ENCODE peak calls at places on chromosomes 2 and 18, in nine cellular contexts. K is A549, T is sigmoid colon, O is K562, Q is H1, Y is ovary, W is stomach, L is SK-N-SH, I is upper lobe of left lung. P is an unnamed sample.

GRCh38 chr2:237253046-237253723 is 160.8 kb downstream of the COL6A3 start:
- DNase-seq in K (peak; percentile 67), T (no peak), O (no peak), Q (no peak), Y (no peak), W (no peak), L (no peak), I (no peak), P (no peak)

GRCh38 chr2:128039535-128039934 is 11.7 kb upstream of the SAP130 start:
- DNase-seq in K (no peak), T (no peak), O (no peak), Q (no peak), Y (no peak), W (no peak), L (no peak), I (no peak), P (no peak)

GRCh38 chr2:235572592-235572991 is 78.7 kb downstream of the AGAP1 start:
- DNase-seq in K (no peak), T (no peak), O (no peak), Q (no peak), Y (no peak), W (no peak), L (no peak), I (no peak), P (no peak)

GRCh38 chr2:14634223-14634884 is 1.8 kb downstream of the LRATD1 start:
- DNase-seq in K (peak; percentile 79), T (peak; percentile 89), O (peak; percentile 62), Q (peak; percentile 53), Y (peak; percentile 82), W (peak; percentile 93), L (peak; percentile 94), I (peak; percentile 87), P (peak; percentile 74)

GRCh38 chr18:45835057-45835634 is 9.7 kb downstream of the SIGLEC15 start:
- DNase-seq in K (no peak), T (no peak), O (no peak), Q (no peak), Y (no peak), W (no peak), L (no peak), I (no peak), P (no peak)

GRCh38 chr18:1663879-1664705 is 759.4 kb downstream of the ADCYAP1 start:
- DNase-seq in K (peak; percentile 44), T (no peak), O (peak; percentile 77), Q (peak; percentile 41), Y (peak; percentile 16), W (peak; percentile 34), L (peak; percentile 3), I (peak; percentile 74), P (peak; percentile 19)

GRCh38 chr18:74976331-74976909 is 232.5 kb downstream of the PTGR3 start:
- DNase-seq in K (no peak), T (no peak), O (no peak), Q (no peak), Y (no peak), W (no peak), L (peak; percentile 59), I (no peak), P (no peak)

GRCh38 chr2:221142341-221142740 is 429.8 kb downstream of the EPHA4 start:
- DNase-seq in K (no peak), T (no peak), O (no peak), Q (no peak), Y (no peak), W (no peak), L (no peak), I (no peak), P (no peak)

GRCh38 chr2:41774011-41774605 is 273.7 kb upstream of the PKDCC start:
- DNase-seq in K (no peak), T (no peak), O (no peak), Q (no peak), Y (no peak), W (no peak), L (no peak), I (no peak), P (no peak)

GRCh38 chr2:215567504-215567903 is 131.6 kb upstream of the FN1 start:
- DNase-seq in K (no peak), T (no peak), O (no peak), Q (no peak), Y (no peak), W (no peak), L (no peak), I (no peak), P (no peak)

GRCh38 chr18:6009751-6010150 is 114.4 kb upstream of the TMEM200C start:
- DNase-seq in K (no peak), T (no peak), O (no peak), Q (no peak), Y (no peak), W (no peak), L (no peak), I (no peak), P (no peak)

GRCh38 chr2:231545105-231545902 is 15.1 kb upstream of the NMUR1 start:
- DNase-seq in K (no peak), T (no peak), O (peak; percentile 45), Q (no peak), Y (no peak), W (peak; percentile 50), L (no peak), I (peak; percentile 78), P (no peak)

GRCh38 chr2:230706053-230706498 is 6.6 kb upstream of the CAB39 start:
- DNase-seq in K (peak; percentile 56), T (no peak), O (no peak), Q (no peak), Y (no peak), W (peak; percentile 50), L (no peak), I (no peak), P (no peak)

DNA sequence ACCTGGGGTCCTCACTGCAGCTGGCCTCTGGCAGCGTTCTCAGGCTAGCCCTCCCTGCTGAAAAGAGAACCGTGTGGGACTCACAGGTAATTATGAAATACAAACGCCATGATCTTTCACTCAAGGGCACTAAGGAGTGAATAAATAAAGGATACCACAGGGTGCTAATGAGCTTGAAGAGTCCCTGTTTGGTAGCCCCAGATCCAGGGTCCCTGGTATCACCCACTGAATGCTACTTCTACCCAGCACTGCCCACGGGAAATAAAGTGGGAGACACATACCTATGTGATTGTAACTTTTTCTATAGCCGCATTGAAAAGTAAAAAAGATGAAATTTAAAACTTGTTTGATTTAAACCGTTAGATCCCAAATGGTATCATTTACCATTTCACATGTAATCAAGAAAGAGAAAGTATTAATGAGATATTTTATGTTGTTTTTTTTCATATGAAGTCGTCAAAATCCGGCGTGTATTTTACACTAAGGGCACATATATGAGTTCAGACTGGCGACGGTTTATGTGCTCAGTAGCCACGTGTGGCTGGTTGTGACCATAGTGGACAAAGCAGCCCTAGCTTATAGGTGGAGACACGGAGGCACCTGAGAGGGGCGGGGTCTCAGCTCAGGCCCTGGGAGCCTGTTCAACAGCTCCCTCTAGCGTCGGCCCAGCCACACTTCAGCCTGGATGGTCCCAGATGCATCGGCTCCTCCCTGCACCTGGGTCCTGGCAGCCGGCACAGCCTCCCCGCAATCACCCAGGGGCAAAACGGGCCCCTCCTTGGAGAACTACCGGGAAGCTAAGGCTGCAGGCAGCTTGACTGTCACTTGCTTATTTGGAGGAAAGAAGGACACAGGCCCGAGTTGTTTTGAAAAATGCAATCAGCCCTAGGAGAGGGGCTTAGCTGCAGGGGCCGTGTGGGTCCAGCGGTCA is 39.2 kb downstream of the ODC1 start:
- DNase-seq in K (peak; percentile 93), T (peak; percentile 88), O (peak; percentile 93), Q (peak; percentile 84), Y (peak; percentile 74), W (peak; percentile 93), L (peak; percentile 97), I (peak; percentile 97), P (peak; percentile 66)
- H3K4me3 ChIP-seq in K (peak overlapping the region; percentile 13), T (no peak overlapping the region), O (no peak overlapping the region), Q (no peak overlapping the region), Y (no peak overlapping the region), W (no peak overlapping the region), L (no peak overlapping the region), I (no peak overlapping the region), P (no peak overlapping the region)

GRCh38 chr18:12766986-12767433 is 64.2 kb downstream of the PSMG2 start:
- DNase-seq in K (peak; percentile 32), T (no peak), O (peak; percentile 71), Q (peak; percentile 73), Y (no peak), W (peak; percentile 49), L (no peak), I (no peak), P (no peak)

GRCh38 chr18:12768622-12769021 is 65.8 kb downstream of the PSMG2 start:
- DNase-seq in K (no peak), T (no peak), O (no peak), Q (no peak), Y (no peak), W (no peak), L (no peak), I (no peak), P (no peak)

GRCh38 chr18:12765586-12765985 is 62.7 kb downstream of the PSMG2 start:
- DNase-seq in K (no peak), T (no peak), O (no peak), Q (no peak), Y (no peak), W (no peak), L (no peak), I (no peak), P (no peak)

GRCh38 chr18:12767580-12768155 is 64.8 kb downstream of the PSMG2 start:
- DNase-seq in K (no peak), T (no peak), O (no peak), Q (no peak), Y (no peak), W (no peak), L (no peak), I (no peak), P (no peak)

GRCh38 chr18:12765127-12765526 is 62.3 kb downstream of the PSMG2 start:
- DNase-seq in K (no peak), T (no peak), O (no peak), Q (no peak), Y (no peak), W (no peak), L (no peak), I (no peak), P (no peak)
- TF ChIP-seq EP300 in K (no peak), T (no peak), O (no peak), Q (no peak), Y (no peak), W (no peak), L (no peak), I (no peak), P (no peak)

DNA sequence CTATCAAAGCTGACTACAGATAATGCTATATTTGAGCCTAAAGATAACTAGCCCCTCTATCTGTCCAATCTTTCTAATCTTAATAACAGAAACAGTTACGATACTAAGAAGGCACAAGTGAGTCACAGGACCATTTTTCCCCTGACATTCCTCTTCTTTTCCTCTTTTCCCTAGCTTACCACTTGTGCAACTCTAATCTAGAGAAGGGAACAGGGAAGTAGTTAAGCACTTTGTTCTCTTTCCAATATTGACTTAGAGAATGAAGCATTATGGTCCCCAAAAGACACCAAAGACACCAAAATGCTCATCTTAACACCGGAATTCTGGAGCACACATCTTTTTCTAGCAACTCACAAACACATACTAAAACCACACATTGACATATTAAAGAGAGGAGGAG is 1.8 kb downstream of the PDE11A start:
- DNase-seq in K (peak; percentile 26), T (no peak), O (no peak), Q (no peak), Y (no peak), W (no peak), L (no peak), I (no peak), P (no peak)
- H3K4me3 ChIP-seq in K (peak overlapping the region; percentile 26), T (no peak overlapping the region), O (no peak overlapping the region), Q (no peak overlapping the region), Y (no peak overlapping the region), W (no peak overlapping the region), L (no peak overlapping the region), I (no peak overlapping the region), P (no peak overlapping the region)

GRCh38 chr18:52999633-53000032 is 659.6 kb downstream of the DCC start:
- DNase-seq in K (no peak), T (no peak), O (no peak), Q (no peak), Y (no peak), W (no peak), L (no peak), I (no peak), P (no peak)

GRCh38 chr18:53004798-53005197 is 664.8 kb downstream of the DCC start:
- DNase-seq in K (no peak), T (no peak), O (no peak), Q (no peak), Y (no peak), W (no peak), L (no peak), I (no peak), P (no peak)
- TF ChIP-seq EP300 in K (no peak), T (no peak), O (no peak), Q (no peak), Y (no peak), W (no peak), L (no peak), I (no peak), P (no peak)